ENCODE peak calls at places on chromosomes 4 and X, in ten cellular contexts. K, W, T, M, V, B, G, H, O and D are unnamed samples.

GRCh38 chrX:111519215-111519614 is 7.8 kb downstream of the SERTM2 start:
- DNase-seq in K (no peak), W (no peak), T (no peak), M (no peak), V (no peak), B (no peak), G (no peak), H (peak; percentile 55), O (no peak), D (no peak)

GRCh38 chrX:16826207-16826606 is 39.9 kb downstream of the TXLNG start:
- DNase-seq in K (no peak), W (no peak), T (no peak), M (no peak), V (no peak), B (no peak), G (no peak), H (peak; percentile 74), O (no peak), D (no peak)

GRCh38 chrX:85698921-85699320 is 319.5 kb upstream of the POF1B start:
- DNase-seq in K (no peak), W (no peak), T (no peak), M (no peak), V (no peak), B (peak; percentile 5), G (no peak), H (no peak), O (no peak), D (no peak)

GRCh38 chr4:83961575-83961974 is 425.7 kb downstream of the GPAT3 start:
- DNase-seq in K (no peak), W (no peak), T (no peak), M (no peak), V (no peak), B (no peak), G (no peak), H (peak; percentile 23), O (no peak), D (no peak)

GRCh38 chr4:41213563-41214157 is 682 bp downstream of the APBB2 start:
- DNase-seq in K (no peak), W (peak; percentile 40), T (no peak), M (peak; percentile 20), V (peak; percentile 60), B (peak; percentile 40), G (no peak), H (no peak), O (no peak), D (no peak)

GRCh38 chr4:28772066-28772465 is 1911.4 kb downstream of the STIM2 start:
- DNase-seq in K (no peak), W (no peak), T (no peak), M (no peak), V (no peak), B (no peak), G (no peak), H (peak; percentile 83), O (no peak), D (no peak)

GRCh38 chrX:38175140-38175539 is 45.5 kb downstream of the SRPX start:
- DNase-seq in K (peak; percentile 31), W (peak; percentile 42), T (no peak), M (peak; percentile 45), V (peak; percentile 24), B (no peak), G (no peak), H (peak; percentile 28), O (peak; percentile 24), D (no peak)

GRCh38 chrX:11908371-11908770 is 150.3 kb downstream of the MSL3 start:
- DNase-seq in K (no peak), W (no peak), T (no peak), M (no peak), V (no peak), B (no peak), G (no peak), H (no peak), O (no peak), D (no peak)

GRCh38 chrX:9148626-9149385 is 114.9 kb upstream of the FAM9B start:
- DNase-seq in K (no peak), W (no peak), T (no peak), M (no peak), V (no peak), B (no peak), G (no peak), H (peak; percentile 71), O (no peak), D (no peak)

GRCh38 chr4:10192331-10192730 is 75.7 kb upstream of the WDR1 start:
- DNase-seq in K (no peak), W (no peak), T (no peak), M (no peak), V (no peak), B (no peak), G (no peak), H (no peak), O (no peak), D (no peak)

GRCh38 chrX:133250184-133251080 is 32.3 kb upstream of the TFDP3 start:
- DNase-seq in K (no peak), W (no peak), T (no peak), M (no peak), V (no peak), B (no peak), G (no peak), H (no peak), O (no peak), D (no peak)

GRCh38 chr4:133921280-133922195 is 280.1 kb downstream of the PABPC4L start:
- DNase-seq in K (no peak), W (no peak), T (no peak), M (no peak), V (no peak), B (no peak), G (no peak), H (peak; percentile 34), O (no peak), D (no peak)

GRCh38 chrX:111123125-111123524 is 27.1 kb downstream of the PAK3 start:
- DNase-seq in K (no peak), W (no peak), T (no peak), M (no peak), V (no peak), B (no peak), G (no peak), H (no peak), O (no peak), D (no peak)

GRCh38 chrX:72128881-72129280 is 2.8 kb downstream of the RTL5 start:
- DNase-seq in K (no peak), W (no peak), T (no peak), M (no peak), V (no peak), B (no peak), G (no peak), H (no peak), O (no peak), D (peak; percentile 39)

GRCh38 chr4:77349796-77350195 is 192.8 kb downstream of the CCNG2 start:
- DNase-seq in K (no peak), W (no peak), T (no peak), M (no peak), V (no peak), B (no peak), G (no peak), H (no peak), O (no peak), D (no peak)

GRCh38 chrX:138925330-138925729 is 213.8 kb upstream of the FGF13 start:
- DNase-seq in K (no peak), W (peak; percentile 46), T (peak; percentile 4), M (no peak), V (no peak), B (no peak), G (no peak), H (peak; percentile 27), O (no peak), D (peak; percentile 17)

GRCh38 chr4:169664615-169665014 is 44.2 kb downstream of the CLCN3 start:
- DNase-seq in K (no peak), W (no peak), T (no peak), M (no peak), V (no peak), B (no peak), G (no peak), H (no peak), O (no peak), D (no peak)

GRCh38 chr4:84470204-84470785 is 28.8 kb downstream of the NKX6-1 start:
- DNase-seq in K (no peak), W (no peak), T (no peak), M (no peak), V (no peak), B (no peak), G (no peak), H (no peak), O (no peak), D (no peak)

GRCh38 chr4:120506536-120506935 is 416.0 kb downstream of the PRDM5 start:
- DNase-seq in K (no peak), W (no peak), T (no peak), M (no peak), V (no peak), B (no peak), G (no peak), H (no peak), O (no peak), D (no peak)
- TF ChIP-seq POLR2A in K (no peak), W (no peak), T (no peak), M (no peak), V (no peak), B (no peak), G (no peak), H (no peak), O (no peak), D (no peak)

GRCh38 chrX:118974908-118975671 is 672 bp downstream of the LONRF3 start:
- DNase-seq in K (peak; percentile 68), W (peak; percentile 52), T (no peak), M (peak; percentile 28), V (peak; percentile 42), B (peak; percentile 30), G (no peak), H (no peak), O (no peak), D (no peak)
- TF ChIP-seq POLR2A in K (no peak), W (peak; percentile 32), T (no peak), M (no peak), V (no peak), B (no peak), G (no peak), H (no peak), O (peak; percentile 8), D (no peak)

GRCh38 chr4:39126256-39127095 is 55.9 kb upstream of the WDR19 start:
- DNase-seq in K (no peak), W (no peak), T (no peak), M (no peak), V (no peak), B (no peak), G (no peak), H (no peak), O (no peak), D (no peak)
- TF ChIP-seq POLR2A in K (no peak), W (no peak), T (no peak), M (no peak), V (no peak), B (no peak), G (no peak), H (no peak), O (no peak), D (no peak)

GRCh38 chr4:111945014-111945413 is 200.2 kb upstream of the FAM241A start:
- DNase-seq in K (no peak), W (no peak), T (no peak), M (no peak), V (no peak), B (no peak), G (no peak), H (no peak), O (no peak), D (no peak)

GRCh38 chr4:111941957-111942356 is 203.3 kb upstream of the FAM241A start:
- DNase-seq in K (no peak), W (no peak), T (no peak), M (no peak), V (no peak), B (no peak), G (no peak), H (no peak), O (no peak), D (no peak)

GRCh38 chr4:111946789-111947188 is 198.5 kb upstream of the FAM241A start:
- DNase-seq in K (no peak), W (no peak), T (no peak), M (no peak), V (no peak), B (no peak), G (no peak), H (no peak), O (no peak), D (no peak)

GRCh38 chr4:111943796-111944203 is 201.5 kb upstream of the FAM241A start:
- DNase-seq in K (peak; percentile 48), W (peak; percentile 14), T (no peak), M (peak; percentile 19), V (no peak), B (peak; percentile 22), G (no peak), H (no peak), O (peak; percentile 66), D (no peak)
- TF ChIP-seq POLR2A in K (no peak), W (no peak), T (no peak), M (no peak), V (no peak), B (no peak), G (no peak), H (no peak), O (no peak), D (no peak)